ENCODE peak calls at places on chromosomes 11 and 22, in ten cellular contexts. N, D, L, S, V, B, J, M, Y and R are unnamed samples.

GRCh38 chr11:119175493-119176077 is 7.1 kb downstream of the NLRX1 start:
- DNase-seq in N (no peak), D (peak), L (no peak), S (no peak), V (no peak), B (no peak), J (peak), M (no peak), Y (no peak), R (no peak)

GRCh38 chr11:57566035-57566504 is 1.4 kb downstream of the UBE2L6 start:
- DNase-seq in N (peak), D (peak), L (no peak), S (no peak), V (no peak), B (peak), J (peak), M (no peak), Y (no peak), R (no peak)

GRCh38 chr11:105046898-105047579 is 1.9 kb upstream of the CARD16 start:
- DNase-seq in N (no peak), D (peak), L (no peak), S (peak), V (no peak), B (no peak), J (peak), M (peak), Y (peak), R (no peak)

GRCh38 chr22:43774318-43774717 is 37.8 kb downstream of the EFCAB6 start:
- DNase-seq in N (no peak), D (no peak), L (no peak), S (no peak), V (no peak), B (no peak), J (no peak), M (no peak), Y (no peak), R (no peak)

GRCh38 chr22:27554841-27555456 is 246.6 kb downstream of the MN1 start:
- DNase-seq in N (no peak), D (no peak), L (no peak), S (no peak), V (no peak), B (no peak), J (no peak), M (no peak), Y (no peak), R (no peak)

GRCh38 chr22:23675502-23676415 is 15.1 kb upstream of the RGL4 start:
- DNase-seq in N (peak), D (no peak), L (no peak), S (no peak), V (peak), B (no peak), J (no peak), M (peak), Y (peak), R (peak)

GRCh38 chr11:95780544-95780943 is 9.0 kb downstream of the FAM76B start:
- DNase-seq in N (no peak), D (no peak), L (no peak), S (no peak), V (no peak), B (no peak), J (no peak), M (no peak), Y (no peak), R (no peak)

GRCh38 chr11:63762662-63763505 is 5.7 kb downstream of the ZFTA start:
- DNase-seq in N (no peak), D (no peak), L (peak), S (no peak), V (no peak), B (peak), J (no peak), M (no peak), Y (no peak), R (no peak)

GRCh38 chr11:67302571-67303131 is 679 bp upstream of the SSH3 start:
- DNase-seq in N (no peak), D (no peak), L (peak), S (peak), V (peak), B (peak), J (peak), M (peak), Y (no peak), R (peak)

GRCh38 chr11:69220581-69221051 is 64.9 kb downstream of the SMIM38 start:
- DNase-seq in N (no peak), D (no peak), L (no peak), S (no peak), V (no peak), B (no peak), J (no peak), M (no peak), Y (no peak), R (no peak)

GRCh38 chr11:95849087-95849825 is 59.0 kb downstream of the CEP57 start:
- DNase-seq in N (peak), D (peak), L (peak), S (peak), V (peak), B (peak), J (peak), M (no peak), Y (peak), R (no peak)

GRCh38 chr11:15379483-15379882 is 264.8 kb downstream of the INSC start:
- DNase-seq in N (no peak), D (no peak), L (peak), S (no peak), V (no peak), B (no peak), J (no peak), M (no peak), Y (no peak), R (no peak)

GRCh38 chr11:75505966-75506692 is 19.6 kb downstream of the GDPD5 start:
- DNase-seq in N (no peak), D (no peak), L (no peak), S (no peak), V (no peak), B (peak), J (no peak), M (no peak), Y (no peak), R (no peak)

GRCh38 chr11:66846671-66847091 is 3.4 kb downstream of the RCE1 start:
- DNase-seq in N (no peak), D (no peak), L (no peak), S (no peak), V (no peak), B (no peak), J (peak), M (no peak), Y (no peak), R (no peak)

GRCh38 chr11:71425851-71426250 is 22.3 kb downstream of the DHCR7 start:
- DNase-seq in N (no peak), D (no peak), L (no peak), S (no peak), V (no peak), B (no peak), J (no peak), M (no peak), Y (no peak), R (no peak)

GRCh38 chr11:84390441-84391078 is 1104.4 kb upstream of the CCDC90B start:
- DNase-seq in N (no peak), D (no peak), L (peak), S (no peak), V (no peak), B (peak), J (peak), M (no peak), Y (peak), R (no peak)
- TF ChIP-seq CTCF in N (no peak), D (no peak), L (peak), S (no peak), V (no peak), B (no peak), J (no peak), M (no peak), Y (peak), R (no peak)

GRCh38 chr11:17763244-17763643 is 28.7 kb downstream of the KCNC1 start:
- DNase-seq in N (no peak), D (no peak), L (no peak), S (no peak), V (no peak), B (no peak), J (no peak), M (no peak), Y (no peak), R (no peak)

GRCh38 chr11:17760102-17761029 is 25.8 kb downstream of the KCNC1 start:
- DNase-seq in N (peak), D (peak), L (peak), S (peak), V (no peak), B (peak), J (peak), M (no peak), Y (peak), R (no peak)

GRCh38 chr11:17764446-17765218 is 30.1 kb downstream of the KCNC1 start:
- DNase-seq in N (no peak), D (no peak), L (peak), S (no peak), V (peak), B (no peak), J (no peak), M (no peak), Y (no peak), R (no peak)

GRCh38 chr11:17763703-17764102 is 29.1 kb downstream of the KCNC1 start:
- DNase-seq in N (no peak), D (no peak), L (no peak), S (no peak), V (no peak), B (no peak), J (no peak), M (no peak), Y (no peak), R (no peak)

DNA sequence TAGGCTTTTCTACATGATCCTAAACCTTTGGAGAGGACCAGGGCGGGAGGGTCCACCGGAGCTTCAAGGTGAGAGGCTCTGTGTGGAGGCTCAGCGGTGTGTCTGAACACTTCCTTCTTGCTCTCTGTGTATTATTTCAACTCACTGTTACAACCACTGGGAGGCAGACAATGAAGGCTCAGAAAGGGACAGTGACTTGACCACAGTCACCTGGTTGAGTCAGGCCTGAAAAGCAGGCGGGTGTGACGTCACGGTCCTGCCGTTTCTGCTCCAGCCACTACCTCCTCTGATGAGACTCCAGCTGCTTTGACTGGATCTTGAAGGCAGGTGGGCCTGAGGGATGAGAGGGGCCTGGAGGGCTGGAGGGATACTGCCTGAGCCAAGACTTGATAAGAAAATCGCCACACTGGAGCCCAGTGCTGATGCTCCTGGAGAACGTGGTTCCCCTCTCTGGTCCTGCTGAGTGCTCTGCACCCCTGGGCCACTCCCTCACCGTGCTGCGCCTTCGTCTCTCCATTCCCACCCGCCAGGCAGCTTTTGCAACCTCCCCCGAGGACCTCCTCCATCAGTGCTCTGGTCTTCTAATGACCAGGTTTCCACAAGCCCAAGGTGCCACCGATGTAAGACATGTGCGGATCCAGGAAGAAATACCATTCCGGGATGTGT is 27.9 kb downstream of the KCNC1 start:
- DNase-seq in N (peak), D (no peak), L (no peak), S (no peak), V (no peak), B (no peak), J (no peak), M (no peak), Y (no peak), R (no peak)
- TF ChIP-seq CTCF in N (no peak), D (peak), L (no peak), S (no peak), V (no peak), B (no peak), J (no peak), M (no peak), Y (peak), R (no peak)

GRCh38 chr11:106971864-106972263 is 46.4 kb downstream of the GUCY1A2 start:
- DNase-seq in N (no peak), D (no peak), L (no peak), S (no peak), V (no peak), B (no peak), J (no peak), M (no peak), Y (no peak), R (no peak)

GRCh38 chr11:106969660-106970059 is 48.6 kb downstream of the GUCY1A2 start:
- DNase-seq in N (no peak), D (no peak), L (no peak), S (no peak), V (no peak), B (no peak), J (no peak), M (no peak), Y (no peak), R (no peak)

DNA sequence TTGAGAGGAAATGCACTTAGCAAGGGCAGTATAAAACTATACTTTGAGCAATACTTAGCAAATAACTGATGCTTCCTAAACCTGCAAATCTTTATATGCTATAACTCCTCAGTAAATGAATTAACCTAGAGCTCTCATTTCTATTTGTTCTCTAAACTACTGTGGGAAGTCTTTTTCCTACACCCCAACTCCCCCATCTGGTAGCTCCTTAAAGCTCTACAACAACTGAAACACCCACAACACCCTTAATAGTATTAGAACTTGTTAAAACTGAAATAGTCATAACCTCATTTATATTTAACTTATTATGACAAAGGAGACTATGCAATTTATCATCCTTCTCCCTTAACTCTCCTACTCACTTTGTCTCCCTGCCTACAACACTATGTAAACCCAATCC is 43.4 kb downstream of the GUCY1A2 start:
- DNase-seq in N (no peak), D (no peak), L (no peak), S (no peak), V (no peak), B (no peak), J (peak), M (no peak), Y (no peak), R (no peak)
- TF ChIP-seq CTCF in N (no peak), D (no peak), L (no peak), S (no peak), V (no peak), B (peak), J (peak), M (no peak), Y (no peak), R (no peak)

DNA sequence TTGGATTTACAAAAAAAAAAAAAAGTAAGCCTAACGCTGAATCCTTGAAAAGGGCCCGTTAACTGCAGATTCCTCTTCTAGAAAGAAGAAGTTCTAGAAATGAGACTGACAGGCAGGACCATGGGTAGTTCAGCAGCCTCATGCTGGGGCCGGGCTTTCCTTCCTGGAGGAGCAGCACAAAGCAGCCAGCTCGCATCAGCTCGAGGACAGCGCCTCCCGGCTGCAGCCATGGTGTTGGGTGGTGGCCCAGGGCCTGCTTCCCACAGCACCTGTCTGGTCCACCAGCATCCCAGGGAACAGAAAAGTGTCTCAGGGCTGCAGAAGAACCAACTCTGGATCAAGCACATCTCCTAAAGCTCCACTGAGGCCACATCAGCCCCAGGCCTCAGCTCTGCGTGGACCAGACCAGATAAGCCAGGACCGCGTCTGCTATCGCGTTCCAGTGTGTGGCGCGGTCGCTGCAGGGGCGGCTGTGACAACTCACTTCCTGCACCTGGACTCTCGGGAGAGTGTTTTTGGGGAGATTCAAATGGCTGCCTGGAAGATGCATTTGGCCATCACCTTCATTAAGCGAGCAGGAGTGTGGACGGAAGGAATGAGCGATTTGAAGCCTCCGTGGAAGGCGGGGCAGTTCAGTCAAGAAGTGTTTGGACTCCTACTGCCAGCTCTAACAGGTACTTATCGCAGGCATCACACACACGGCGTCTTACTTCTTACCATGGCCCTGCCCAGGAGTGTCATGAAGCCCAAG is 53.5 kb downstream of the MYH9 start:
- DNase-seq in N (no peak), D (no peak), L (peak), S (peak), V (peak), B (no peak), J (no peak), M (no peak), Y (no peak), R (peak)
- TF ChIP-seq CTCF in N (no peak), D (peak), L (peak), S (no peak), V (no peak), B (peak), J (peak), M (no peak), Y (peak), R (no peak)

GRCh38 chr11:117443269-117444186 is 115.9 kb downstream of the CEP164 start:
- DNase-seq in N (peak), D (peak), L (peak), S (peak), V (no peak), B (peak), J (peak), M (peak), Y (no peak), R (peak)
- TF ChIP-seq CTCF in N (peak), D (peak), L (peak), S (no peak), V (peak), B (peak), J (peak), M (peak), Y (peak), R (peak)